ENCODE peak calls at places on chromosomes 7 and 10, in ten cellular contexts. E is K562, G is WTC11, Y is GM12878, K is neural crest cell, W is vagina, I is heart right ventricle, F is activated B cell treated with CpG ODN at 0.5 μM for 24 hours, J is Calu3, V is IMR-90. T is an unnamed sample.

GRCh38 chr10:15181576-15182156 is 13.2 kb upstream of the NMT2 start:
- DNase-seq in E (no peak), G (no peak), Y (no peak), K (no peak), W (no peak), I (no peak), F (no peak), J (no peak), V (no peak), T (no peak)

GRCh38 chr10:46267132-46267985 is 19.4 kb upstream of the ANTXRL start:
- DNase-seq in E (no peak), G (no peak), Y (no peak), K (no peak), W (peak; percentile 72), I (no peak), F (no peak), J (no peak), V (no peak), T (no peak)

GRCh38 chr7:10672186-10672585 is 301.5 kb upstream of the PHF14 start:
- DNase-seq in E (no peak), G (no peak), Y (no peak), K (no peak), W (no peak), I (no peak), F (no peak), J (no peak), V (no peak), T (no peak)

GRCh38 chr10:118835682-118836326 is 81.0 kb upstream of the CACUL1 start:
- DNase-seq in E (no peak), G (no peak), Y (no peak), K (no peak), W (no peak), I (no peak), F (no peak), J (peak; percentile 62), V (no peak), T (no peak)

GRCh38 chr10:62175256-62175655 is 93.4 kb downstream of the RTKN2 start:
- DNase-seq in E (no peak), G (no peak), Y (no peak), K (no peak), W (no peak), I (no peak), F (no peak), J (no peak), V (no peak), T (no peak)

GRCh38 chr7:88357295-88357694 is 50.6 kb upstream of the STEAP4 start:
- DNase-seq in E (no peak), G (peak; percentile 23), Y (no peak), K (no peak), W (no peak), I (peak; percentile 12), F (no peak), J (peak; percentile 59), V (no peak), T (no peak)

GRCh38 chr7:9091282-9091681 is 657.9 kb downstream of the NXPH1 start:
- DNase-seq in E (no peak), G (no peak), Y (no peak), K (no peak), W (no peak), I (no peak), F (no peak), J (no peak), V (no peak), T (no peak)

GRCh38 chr10:63331586-63331985 is 134.2 kb downstream of the JMJD1C start:
- DNase-seq in E (no peak), G (no peak), Y (no peak), K (no peak), W (no peak), I (no peak), F (no peak), J (no peak), V (no peak), T (no peak)

GRCh38 chr7:41869091-41869490 is 166.2 kb upstream of the INHBA start:
- DNase-seq in E (no peak), G (no peak), Y (no peak), K (no peak), W (no peak), I (no peak), F (no peak), J (no peak), V (peak; percentile 84), T (no peak)

GRCh38 chr7:135842446-135843175 is 94.0 kb upstream of the FAM180A start:
- DNase-seq in E (no peak), G (no peak), Y (no peak), K (no peak), W (no peak), I (no peak), F (no peak), J (no peak), V (no peak), T (no peak)

GRCh38 chr10:123614888-123615287 is 51.3 kb upstream of the GPR26 start:
- DNase-seq in E (peak; percentile 40), G (peak; percentile 93), Y (no peak), K (peak; percentile 80), W (no peak), I (peak; percentile 36), F (peak; percentile 18), J (peak; percentile 36), V (peak; percentile 7), T (no peak)

GRCh38 chr7:10588084-10588483 is 385.6 kb upstream of the PHF14 start:
- DNase-seq in E (no peak), G (no peak), Y (no peak), K (no peak), W (no peak), I (no peak), F (no peak), J (no peak), V (no peak), T (no peak)

GRCh38 chr7:28774529-28775057 is 183.5 kb downstream of the TRIL start:
- DNase-seq in E (no peak), G (no peak), Y (no peak), K (no peak), W (no peak), I (no peak), F (no peak), J (no peak), V (no peak), T (no peak)

GRCh38 chr7:19982841-19983835 is 209.7 kb upstream of the TMEM196 start:
- DNase-seq in E (no peak), G (peak; percentile 74), Y (peak; percentile 38), K (peak; percentile 11), W (no peak), I (no peak), F (no peak), J (peak; percentile 61), V (peak; percentile 77), T (no peak)

GRCh38 chr7:107712025-107712424 is 31.9 kb upstream of the CBLL1 start:
- DNase-seq in E (no peak), G (no peak), Y (no peak), K (no peak), W (no peak), I (no peak), F (no peak), J (no peak), V (no peak), T (no peak)

GRCh38 chr7:151313857-151314256 is 27.8 kb upstream of the NUB1 start:
- DNase-seq in E (no peak), G (no peak), Y (no peak), K (no peak), W (no peak), I (peak; percentile 61), F (no peak), J (peak; percentile 16), V (peak; percentile 61), T (no peak)

GRCh38 chr7:92633211-92633906 is 43.2 kb upstream of the FAM133B start:
- DNase-seq in E (no peak), G (no peak), Y (no peak), K (no peak), W (no peak), I (no peak), F (no peak), J (peak; percentile 40), V (peak; percentile 94), T (no peak)

GRCh38 chr7:21128418-21128817 is 299.5 kb upstream of the SP4 start:
- DNase-seq in E (no peak), G (no peak), Y (no peak), K (no peak), W (no peak), I (no peak), F (no peak), J (no peak), V (no peak), T (no peak)

GRCh38 chr7:21123586-21123985 is 304.3 kb upstream of the SP4 start:
- DNase-seq in E (no peak), G (no peak), Y (no peak), K (no peak), W (no peak), I (no peak), F (no peak), J (no peak), V (no peak), T (no peak)

DNA sequence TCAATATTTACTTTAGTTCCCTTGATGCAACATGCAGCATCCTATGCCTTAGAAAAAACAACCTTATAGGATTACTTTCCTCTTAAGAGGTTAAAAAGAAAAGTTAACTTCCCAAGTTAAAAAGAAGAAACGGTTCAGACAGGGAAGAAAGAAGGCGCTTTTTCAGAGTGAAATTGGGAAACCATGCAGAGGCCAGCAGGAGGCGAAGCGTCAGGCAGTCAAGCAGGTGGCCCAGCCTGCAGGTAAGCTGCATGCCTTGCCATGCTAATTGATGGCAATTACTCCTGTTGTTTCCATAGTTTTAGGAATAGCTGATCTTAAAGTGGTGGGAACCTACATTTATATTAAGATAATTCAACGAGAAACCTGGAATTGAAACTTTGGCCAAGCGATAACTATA is 302.6 kb upstream of the SP4 start:
- DNase-seq in E (no peak), G (peak; percentile 41), Y (no peak), K (no peak), W (no peak), I (no peak), F (no peak), J (no peak), V (no peak), T (no peak)
- TF ChIP-seq CTCF in E (no peak), G (no peak), Y (no peak), K (no peak), W (no peak), I (no peak), F (no peak), J (no peak), V (no peak), T (no peak)

GRCh38 chr7:102300643-102301211 is 14.1 kb downstream of the SH2B2 start:
- DNase-seq in E (no peak), G (peak; percentile 89), Y (no peak), K (peak; percentile 49), W (no peak), I (peak; percentile 40), F (no peak), J (no peak), V (no peak), T (no peak)
- TF ChIP-seq CTCF in E (no peak), G (peak; percentile 78), Y (no peak), K (peak; percentile 44), W (no peak), I (peak; percentile 50), F (no peak), J (no peak), V (no peak), T (no peak)

GRCh38 chr10:16986082-16986405 is 143.6 kb downstream of the CUBN start:
- DNase-seq in E (no peak), G (no peak), Y (no peak), K (no peak), W (no peak), I (no peak), F (no peak), J (no peak), V (no peak), T (no peak)
- TF ChIP-seq CTCF in E (no peak), G (no peak), Y (no peak), K (no peak), W (no peak), I (no peak), F (no peak), J (no peak), V (no peak), T (no peak)

GRCh38 chr7:23530355-23530754 is 1.4 kb downstream of the TRA2A start:
- DNase-seq in E (peak; percentile 29), G (no peak), Y (no peak), K (no peak), W (no peak), I (no peak), F (no peak), J (peak; percentile 56), V (peak; percentile 31), T (no peak)
- TF ChIP-seq CTCF in E (no peak), G (no peak), Y (peak; percentile 23), K (peak; percentile 47), W (no peak), I (no peak), F (no peak), J (peak; percentile 12), V (no peak), T (no peak)